ENCODE peak calls at places on chromosomes 13 and 19, in six cellular contexts. One of them, this sample, is unnamed.

GRCh38 chr19:31253816-31254551 is 95.3 kb downstream of the TSHZ3 start:
- DNase-seq in hippocampal formation: no peak
- DNase-seq in stimulated activated CD8-positive, alpha-beta memory T cell treated with anti-CD3 and anti-CD28 coated beads, Interleukin-4, amount 100 ng/mL, for 24 hours: no peak
- DNase-seq in GOT3: no peak
- DNase-seq in Caco-2: no peak
- DNase-seq in GF-D8: no peak
- DNase-seq in this sample: no peak

GRCh38 chr13:42038661-42039456 is 9.6 kb upstream of the DGKH start:
- DNase-seq in hippocampal formation: no peak
- DNase-seq in stimulated activated CD8-positive, alpha-beta memory T cell treated with anti-CD3 and anti-CD28 coated beads, Interleukin-4, amount 100 ng/mL, for 24 hours: no peak
- DNase-seq in GOT3: no peak
- DNase-seq in Caco-2: no peak
- DNase-seq in GF-D8: no peak
- DNase-seq in this sample: no peak

GRCh38 chr13:111217661-111218060 is 102.6 kb downstream of the ARHGEF7 start:
- DNase-seq in hippocampal formation: no peak
- DNase-seq in stimulated activated CD8-positive, alpha-beta memory T cell treated with anti-CD3 and anti-CD28 coated beads, Interleukin-4, amount 100 ng/mL, for 24 hours: no peak
- DNase-seq in GOT3: no peak
- DNase-seq in Caco-2: no peak
- DNase-seq in GF-D8: no peak
- DNase-seq in this sample: no peak

GRCh38 chr19:14116918-14117578 is 514 bp downstream of the PRKACA start:
- DNase-seq in hippocampal formation: no peak
- DNase-seq in stimulated activated CD8-positive, alpha-beta memory T cell treated with anti-CD3 and anti-CD28 coated beads, Interleukin-4, amount 100 ng/mL, for 24 hours: no peak
- DNase-seq in GOT3: no peak
- DNase-seq in Caco-2: no peak
- DNase-seq in GF-D8: no peak
- DNase-seq in this sample: no peak

GRCh38 chr19:577439-578392 is 5.3 kb downstream of the BSG start:
- DNase-seq in hippocampal formation: no peak
- DNase-seq in stimulated activated CD8-positive, alpha-beta memory T cell treated with anti-CD3 and anti-CD28 coated beads, Interleukin-4, amount 100 ng/mL, for 24 hours: no peak
- DNase-seq in GOT3: no peak
- DNase-seq in Caco-2: no peak
- DNase-seq in GF-D8: no peak
- DNase-seq in this sample: no peak

GRCh38 chr19:53961523-53962345 is 1.0 kb upstream of the CACNG8 start:
- DNase-seq in hippocampal formation: no peak
- DNase-seq in stimulated activated CD8-positive, alpha-beta memory T cell treated with anti-CD3 and anti-CD28 coated beads, Interleukin-4, amount 100 ng/mL, for 24 hours: no peak
- DNase-seq in GOT3: no peak
- DNase-seq in Caco-2: no peak
- DNase-seq in GF-D8: no peak
- DNase-seq in this sample: no peak

GRCh38 chr13:96191367-96191766 is 101.5 kb downstream of the HS6ST3 start:
- DNase-seq in hippocampal formation: no peak
- DNase-seq in stimulated activated CD8-positive, alpha-beta memory T cell treated with anti-CD3 and anti-CD28 coated beads, Interleukin-4, amount 100 ng/mL, for 24 hours: no peak
- DNase-seq in GOT3: no peak
- DNase-seq in Caco-2: no peak
- DNase-seq in GF-D8: no peak
- DNase-seq in this sample: no peak

GRCh38 chr19:53086949-53087348 is 16.3 kb downstream of the ZNF160 start:
- DNase-seq in hippocampal formation: peak; percentile 10
- DNase-seq in stimulated activated CD8-positive, alpha-beta memory T cell treated with anti-CD3 and anti-CD28 coated beads, Interleukin-4, amount 100 ng/mL, for 24 hours: no peak
- DNase-seq in GOT3: no peak
- DNase-seq in Caco-2: no peak
- DNase-seq in GF-D8: no peak
- DNase-seq in this sample: no peak

GRCh38 chr19:42386974-42387707 is 3.0 kb downstream of the CNFN start:
- DNase-seq in hippocampal formation: no peak
- DNase-seq in stimulated activated CD8-positive, alpha-beta memory T cell treated with anti-CD3 and anti-CD28 coated beads, Interleukin-4, amount 100 ng/mL, for 24 hours: peak; percentile 58
- DNase-seq in GOT3: peak; percentile 24
- DNase-seq in Caco-2: peak; percentile 92
- DNase-seq in GF-D8: peak; percentile 25
- DNase-seq in this sample: peak; percentile 95

This sample was measured in HuH-7.